ENCODE peak calls at places on chromosomes 12 and 14, in six cellular contexts. One of them, this sample, is unnamed.

GRCh38 chr12:42145552-42146215 is 1.0 kb upstream of the GXYLT1 start:
- DNase-seq in cardiac fibroblast: no peak
- DNase-seq in fibroblast of mammary gland: peak
- DNase-seq in heart right ventricle: no peak
- DNase-seq in endodermal cell: peak
- DNase-seq in adrenal gland: no peak
- DNase-seq in this sample: no peak

GRCh38 chr14:89479802-89480201 is 62.8 kb upstream of the FOXN3 start:
- DNase-seq in cardiac fibroblast: peak
- DNase-seq in fibroblast of mammary gland: peak
- DNase-seq in heart right ventricle: no peak
- DNase-seq in endodermal cell: no peak
- DNase-seq in adrenal gland: no peak
- DNase-seq in this sample: no peak

GRCh38 chr14:103563089-103563620 is 395 bp downstream of the COA8 start:
- DNase-seq in cardiac fibroblast: peak
- DNase-seq in fibroblast of mammary gland: peak
- DNase-seq in heart right ventricle: no peak
- DNase-seq in endodermal cell: no peak
- DNase-seq in adrenal gland: peak
- DNase-seq in this sample: peak

GRCh38 chr12:57242329-57242690 is 8.7 kb downstream of the STAC3 start:
- DNase-seq in cardiac fibroblast: no peak
- DNase-seq in fibroblast of mammary gland: no peak
- DNase-seq in heart right ventricle: peak
- DNase-seq in endodermal cell: no peak
- DNase-seq in adrenal gland: no peak
- DNase-seq in this sample: no peak

GRCh38 chr12:125056306-125056705 is 8.9 kb upstream of the AACS start:
- DNase-seq in cardiac fibroblast: no peak
- DNase-seq in fibroblast of mammary gland: no peak
- DNase-seq in heart right ventricle: no peak
- DNase-seq in endodermal cell: no peak
- DNase-seq in adrenal gland: no peak
- DNase-seq in this sample: no peak

GRCh38 chr14:32435411-32435810 is 106.3 kb downstream of the AKAP6 start:
- DNase-seq in cardiac fibroblast: no peak
- DNase-seq in fibroblast of mammary gland: no peak
- DNase-seq in heart right ventricle: no peak
- DNase-seq in endodermal cell: peak
- DNase-seq in adrenal gland: no peak
- DNase-seq in this sample: no peak

GRCh38 chr12:75852956-75853355 is 178.6 kb downstream of the PHLDA1 start:
- DNase-seq in cardiac fibroblast: no peak
- DNase-seq in fibroblast of mammary gland: no peak
- DNase-seq in heart right ventricle: no peak
- DNase-seq in endodermal cell: no peak
- DNase-seq in adrenal gland: no peak
- DNase-seq in this sample: no peak

GRCh38 chr14:32469388-32470160 is 140.5 kb downstream of the AKAP6 start:
- DNase-seq in cardiac fibroblast: peak
- DNase-seq in fibroblast of mammary gland: peak
- DNase-seq in heart right ventricle: no peak
- DNase-seq in endodermal cell: no peak
- DNase-seq in adrenal gland: no peak
- DNase-seq in this sample: peak

GRCh38 chr14:49879683-49880204 is 13.1 kb upstream of the ARF6 start:
- DNase-seq in cardiac fibroblast: peak
- DNase-seq in fibroblast of mammary gland: peak
- DNase-seq in heart right ventricle: peak
- DNase-seq in endodermal cell: peak
- DNase-seq in adrenal gland: peak
- DNase-seq in this sample: peak

GRCh38 chr12:76013603-76014002 is 18.0 kb downstream of the PHLDA1 start:
- DNase-seq in cardiac fibroblast: no peak
- DNase-seq in fibroblast of mammary gland: no peak
- DNase-seq in heart right ventricle: no peak
- DNase-seq in endodermal cell: peak
- DNase-seq in adrenal gland: no peak
- DNase-seq in this sample: no peak

DNA sequence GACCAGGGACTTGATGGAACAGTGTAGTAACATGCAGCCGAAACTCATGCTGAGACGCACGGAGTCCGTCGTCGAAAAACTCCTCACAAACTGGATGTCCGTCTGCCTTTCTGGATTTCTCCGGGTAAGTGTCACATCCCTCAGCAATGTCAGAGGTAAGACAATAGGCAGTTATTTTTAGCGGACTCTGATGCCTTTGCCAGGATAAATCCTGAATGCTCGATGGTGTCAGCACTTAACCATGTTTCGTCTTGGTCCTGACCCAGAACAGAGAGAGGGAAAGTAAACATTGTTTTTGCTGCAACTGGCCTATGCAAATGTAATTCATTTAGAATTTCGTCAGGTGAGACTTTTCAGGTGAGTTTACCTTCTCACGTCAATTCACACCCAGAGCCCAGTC is 112.3 kb downstream of the PLXNC1 start:
- DNase-seq in cardiac fibroblast: no peak
- DNase-seq in fibroblast of mammary gland: no peak
- DNase-seq in heart right ventricle: no peak
- DNase-seq in endodermal cell: no peak
- DNase-seq in adrenal gland: no peak
- DNase-seq in this sample: no peak
- H3K4me3 ChIP-seq in cardiac fibroblast: no peak
- H3K4me3 ChIP-seq in fibroblast of mammary gland: no peak
- H3K4me3 ChIP-seq in heart right ventricle: no peak
- H3K4me3 ChIP-seq in endodermal cell: no peak
- H3K4me3 ChIP-seq in adrenal gland: no peak
- H3K4me3 ChIP-seq in this sample: no peak

DNA sequence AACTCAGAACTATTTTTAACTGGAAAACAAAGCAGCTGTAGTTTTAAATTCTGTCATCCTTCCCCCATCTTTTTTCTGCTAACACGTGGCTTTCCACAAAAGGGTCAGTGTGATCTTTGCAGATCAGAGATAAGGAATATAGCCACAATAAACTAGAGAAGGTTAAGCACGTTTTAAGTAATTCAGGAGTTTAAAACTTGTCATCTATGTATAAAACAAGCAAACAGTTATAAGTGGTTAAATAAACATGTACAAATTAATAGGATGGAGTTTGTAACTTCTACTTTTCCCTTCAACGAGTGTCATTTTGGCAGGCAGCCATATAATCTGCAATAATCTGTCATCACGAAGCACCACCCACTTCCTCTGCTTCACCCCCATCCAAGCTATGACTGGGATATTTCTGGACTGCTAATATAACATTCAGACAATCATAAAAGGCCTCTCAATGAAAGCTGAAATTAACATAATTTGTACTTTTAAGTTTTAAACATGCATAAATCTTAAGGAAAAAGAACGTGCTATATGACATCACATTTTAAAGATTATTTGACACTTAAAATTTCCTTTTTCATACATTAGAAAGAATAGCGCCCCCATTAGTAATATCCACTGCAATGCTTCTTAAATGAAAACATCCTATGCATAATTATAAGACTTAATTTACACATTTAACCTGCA is 15.2 kb downstream of the TAOK3 start:
- DNase-seq in cardiac fibroblast: peak
- DNase-seq in fibroblast of mammary gland: peak
- DNase-seq in heart right ventricle: peak
- DNase-seq in endodermal cell: no peak
- DNase-seq in adrenal gland: peak
- DNase-seq in this sample: no peak
- TF ChIP-seq CTCF in cardiac fibroblast: peak
- TF ChIP-seq CTCF in fibroblast of mammary gland: no peak
- TF ChIP-seq CTCF in heart right ventricle: no peak
- TF ChIP-seq CTCF in endodermal cell: peak
- TF ChIP-seq CTCF in adrenal gland: no peak
- TF ChIP-seq CTCF in this sample: no peak

GRCh38 chr12:95395706-95396105 is 78.2 kb upstream of the METAP2 start:
- DNase-seq in cardiac fibroblast: peak
- DNase-seq in fibroblast of mammary gland: no peak
- DNase-seq in heart right ventricle: no peak
- DNase-seq in endodermal cell: no peak
- DNase-seq in adrenal gland: no peak
- DNase-seq in this sample: no peak

GRCh38 chr12:95393191-95393790 is 80.7 kb upstream of the METAP2 start:
- DNase-seq in cardiac fibroblast: no peak
- DNase-seq in fibroblast of mammary gland: no peak
- DNase-seq in heart right ventricle: no peak
- DNase-seq in endodermal cell: no peak
- DNase-seq in adrenal gland: no peak
- DNase-seq in this sample: no peak

GRCh38 chr12:95390192-95390591 is 83.8 kb upstream of the METAP2 start:
- DNase-seq in cardiac fibroblast: no peak
- DNase-seq in fibroblast of mammary gland: no peak
- DNase-seq in heart right ventricle: no peak
- DNase-seq in endodermal cell: peak
- DNase-seq in adrenal gland: no peak
- DNase-seq in this sample: no peak

GRCh38 chr12:95386056-95386455 is 87.9 kb upstream of the METAP2 start:
- DNase-seq in cardiac fibroblast: peak
- DNase-seq in fibroblast of mammary gland: peak
- DNase-seq in heart right ventricle: no peak
- DNase-seq in endodermal cell: no peak
- DNase-seq in adrenal gland: no peak
- DNase-seq in this sample: no peak

GRCh38 chr12:95390932-95391331 is 83.0 kb upstream of the METAP2 start:
- DNase-seq in cardiac fibroblast: no peak
- DNase-seq in fibroblast of mammary gland: no peak
- DNase-seq in heart right ventricle: no peak
- DNase-seq in endodermal cell: no peak
- DNase-seq in adrenal gland: no peak
- DNase-seq in this sample: no peak
- H3K4me3 ChIP-seq in cardiac fibroblast: no peak
- H3K4me3 ChIP-seq in fibroblast of mammary gland: no peak
- H3K4me3 ChIP-seq in heart right ventricle: no peak
- H3K4me3 ChIP-seq in endodermal cell: no peak
- H3K4me3 ChIP-seq in adrenal gland: no peak
- H3K4me3 ChIP-seq in this sample: no peak

GRCh38 chr12:96652870-96653269 is 163.5 kb downstream of the CFAP54 start:
- DNase-seq in cardiac fibroblast: no peak
- DNase-seq in fibroblast of mammary gland: no peak
- DNase-seq in heart right ventricle: no peak
- DNase-seq in endodermal cell: no peak
- DNase-seq in adrenal gland: no peak
- DNase-seq in this sample: no peak

GRCh38 chr12:96658075-96658474 is 168.7 kb downstream of the CFAP54 start:
- DNase-seq in cardiac fibroblast: no peak
- DNase-seq in fibroblast of mammary gland: no peak
- DNase-seq in heart right ventricle: no peak
- DNase-seq in endodermal cell: no peak
- DNase-seq in adrenal gland: no peak
- DNase-seq in this sample: no peak
- TF ChIP-seq CTCF in cardiac fibroblast: no peak
- TF ChIP-seq CTCF in fibroblast of mammary gland: no peak
- TF ChIP-seq CTCF in heart right ventricle: no peak
- TF ChIP-seq CTCF in endodermal cell: no peak
- TF ChIP-seq CTCF in adrenal gland: no peak
- TF ChIP-seq CTCF in this sample: peak

GRCh38 chr12:212383-212798 is 1.6 kb downstream of the SLC6A12 start:
- DNase-seq in cardiac fibroblast: no peak
- DNase-seq in fibroblast of mammary gland: no peak
- DNase-seq in heart right ventricle: no peak
- DNase-seq in endodermal cell: no peak
- DNase-seq in adrenal gland: no peak
- DNase-seq in this sample: no peak

GRCh38 chr12:212799-213526 is 994 bp downstream of the SLC6A12 start:
- DNase-seq in cardiac fibroblast: no peak
- DNase-seq in fibroblast of mammary gland: no peak
- DNase-seq in heart right ventricle: no peak
- DNase-seq in endodermal cell: no peak
- DNase-seq in adrenal gland: no peak
- DNase-seq in this sample: no peak

GRCh38 chr12:211639-212382 is 2.1 kb downstream of the SLC6A12 start:
- DNase-seq in cardiac fibroblast: no peak
- DNase-seq in fibroblast of mammary gland: no peak
- DNase-seq in heart right ventricle: no peak
- DNase-seq in endodermal cell: no peak
- DNase-seq in adrenal gland: no peak
- DNase-seq in this sample: no peak

GRCh38 chr12:214005-214736 is at the start of gene SLC6A12:
- DNase-seq in cardiac fibroblast: no peak
- DNase-seq in fibroblast of mammary gland: no peak
- DNase-seq in heart right ventricle: no peak
- DNase-seq in endodermal cell: peak
- DNase-seq in adrenal gland: no peak
- DNase-seq in this sample: no peak

GRCh38 chr12:213527-213932 is 427 bp downstream of the SLC6A12 start:
- DNase-seq in cardiac fibroblast: no peak
- DNase-seq in fibroblast of mammary gland: no peak
- DNase-seq in heart right ventricle: no peak
- DNase-seq in endodermal cell: no peak
- DNase-seq in adrenal gland: no peak
- DNase-seq in this sample: no peak
- H3K4me3 ChIP-seq in cardiac fibroblast: no peak
- H3K4me3 ChIP-seq in fibroblast of mammary gland: no peak
- H3K4me3 ChIP-seq in heart right ventricle: no peak
- H3K4me3 ChIP-seq in endodermal cell: no peak
- H3K4me3 ChIP-seq in adrenal gland: no peak
- H3K4me3 ChIP-seq in this sample: no peak

GRCh38 chr12:113439606-113440030 is 17.4 kb downstream of the SDSL start:
- DNase-seq in cardiac fibroblast: peak
- DNase-seq in fibroblast of mammary gland: peak
- DNase-seq in heart right ventricle: peak
- DNase-seq in endodermal cell: peak
- DNase-seq in adrenal gland: peak
- DNase-seq in this sample: no peak
- TF ChIP-seq CTCF in cardiac fibroblast: peak
- TF ChIP-seq CTCF in fibroblast of mammary gland: peak
- TF ChIP-seq CTCF in heart right ventricle: peak
- TF ChIP-seq CTCF in endodermal cell: peak
- TF ChIP-seq CTCF in adrenal gland: peak
- TF ChIP-seq CTCF in this sample: peak

GRCh38 chr14:35341454-35342159 is 49.4 kb downstream of the PSMA6 start:
- DNase-seq in cardiac fibroblast: peak
- DNase-seq in fibroblast of mammary gland: peak
- DNase-seq in heart right ventricle: peak
- DNase-seq in endodermal cell: peak
- DNase-seq in adrenal gland: peak
- DNase-seq in this sample: peak
- H3K4me3 ChIP-seq in cardiac fibroblast: no peak
- H3K4me3 ChIP-seq in fibroblast of mammary gland: no peak
- H3K4me3 ChIP-seq in heart right ventricle: peak
- H3K4me3 ChIP-seq in endodermal cell: no peak
- H3K4me3 ChIP-seq in adrenal gland: no peak
- H3K4me3 ChIP-seq in this sample: no peak

GRCh38 chr12:64696065-64696741 is 63.0 kb downstream of the GNS start:
- DNase-seq in cardiac fibroblast: peak
- DNase-seq in fibroblast of mammary gland: peak
- DNase-seq in heart right ventricle: no peak
- DNase-seq in endodermal cell: no peak
- DNase-seq in adrenal gland: no peak
- DNase-seq in this sample: no peak
- TF ChIP-seq CTCF in cardiac fibroblast: peak
- TF ChIP-seq CTCF in fibroblast of mammary gland: peak
- TF ChIP-seq CTCF in heart right ventricle: peak
- TF ChIP-seq CTCF in endodermal cell: peak
- TF ChIP-seq CTCF in adrenal gland: peak
- TF ChIP-seq CTCF in this sample: peak

DNA sequence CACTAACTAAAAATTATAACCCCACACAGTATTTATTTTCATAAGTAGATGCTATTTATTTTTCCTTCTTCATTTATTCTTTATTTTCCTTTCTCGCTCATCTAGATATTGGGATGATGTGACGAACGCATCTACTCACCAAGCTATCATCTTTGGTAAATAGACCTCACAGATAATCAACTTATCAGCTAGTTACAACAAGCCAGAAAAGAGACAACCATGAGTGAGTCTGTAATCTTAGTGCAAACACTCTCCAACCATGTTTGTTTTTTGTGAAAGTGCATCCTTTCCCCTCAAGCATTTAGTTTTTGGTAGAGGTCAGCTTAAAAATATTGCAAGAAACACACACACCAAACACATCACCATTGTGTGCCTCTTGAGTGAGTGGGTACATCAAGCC is 84.9 kb downstream of the SLC25A21 start:
- DNase-seq in cardiac fibroblast: no peak
- DNase-seq in fibroblast of mammary gland: no peak
- DNase-seq in heart right ventricle: no peak
- DNase-seq in endodermal cell: no peak
- DNase-seq in adrenal gland: no peak
- DNase-seq in this sample: no peak
- H3K4me3 ChIP-seq in cardiac fibroblast: no peak
- H3K4me3 ChIP-seq in fibroblast of mammary gland: no peak
- H3K4me3 ChIP-seq in heart right ventricle: no peak
- H3K4me3 ChIP-seq in endodermal cell: no peak
- H3K4me3 ChIP-seq in adrenal gland: no peak
- H3K4me3 ChIP-seq in this sample: no peak